ENCODE peak calls at places on chromosomes 6 and 20, in eight cellular contexts. U is ovary, J is SK-N-MC, D is heart right ventricle, V is dorsolateral prefrontal cortex, O is GM23248, X is uterus, P is astrocyte. N is an unnamed sample.

GRCh38 chr6:85078071-85078470 is 313.7 kb upstream of the TBX18 start:
- DNase-seq in V (no peak), D (no peak), O (peak), P (peak), J (no peak), U (no peak), X (no peak), N (peak)

GRCh38 chr6:27617700-27618689 is 145.1 kb upstream of the ZNF184 start:
- DNase-seq in D (no peak), U (no peak), V (no peak), J (no peak), O (peak), P (peak), X (no peak), N (peak)

GRCh38 chr6:136014454-136015421 is 163.2 kb downstream of the PDE7B start:
- DNase-seq in J (peak), V (no peak), P (peak), U (peak), O (peak), D (peak), X (no peak), N (peak)

GRCh38 chr20:51403465-51404220 is 138.9 kb downstream of the NFATC2 start:
- DNase-seq in O (no peak), P (no peak), X (no peak), J (no peak), D (no peak), V (no peak), U (no peak), N (no peak)

GRCh38 chr6:156262014-156262413 is 515.2 kb upstream of the ARID1B start:
- DNase-seq in X (no peak), O (no peak), P (no peak), V (no peak), D (no peak), U (no peak), J (no peak), N (no peak)

GRCh38 chr6:34242252-34243130 is 5.8 kb downstream of the HMGA1 start:
- DNase-seq in J (no peak), X (no peak), U (no peak), O (peak), P (no peak), V (no peak), D (no peak), N (no peak)

GRCh38 chr6:35044771-35045275 is 96.3 kb downstream of the TCP11 start:
- DNase-seq in X (peak), U (no peak), P (no peak), V (no peak), D (no peak), J (no peak), O (peak), N (no peak)

GRCh38 chr6:156863504-156863903 is 86.3 kb downstream of the ARID1B start:
- DNase-seq in U (no peak), V (no peak), J (no peak), X (no peak), D (no peak), O (no peak), P (no peak), N (no peak)

GRCh38 chr20:52231230-52231746 is 39.7 kb upstream of the ZFP64 start:
- DNase-seq in V (no peak), D (no peak), U (no peak), O (no peak), P (no peak), J (no peak), X (no peak), N (no peak)

GRCh38 chr6:36911946-36912555 is 26.3 kb downstream of the C6orf89 start:
- DNase-seq in X (no peak), D (no peak), J (no peak), P (no peak), O (no peak), V (no peak), U (no peak), N (no peak)

GRCh38 chr20:878511-879307 is 37.4 kb downstream of the ANGPT4 start:
- DNase-seq in J (peak), O (peak), X (no peak), D (peak), U (no peak), V (no peak), P (no peak), N (no peak)

GRCh38 chr6:27154696-27155095 is 92.8 kb upstream of the PRSS16 start:
- DNase-seq in X (no peak), J (no peak), D (no peak), V (no peak), U (no peak), O (no peak), P (no peak), N (no peak)

GRCh38 chr20:20286061-20286460 is 81.8 kb upstream of the INSM1 start:
- DNase-seq in V (no peak), X (no peak), O (no peak), P (no peak), J (no peak), D (no peak), U (no peak), N (no peak)

GRCh38 chr6:128425855-128426254 is 94.5 kb downstream of the PTPRK start:
- DNase-seq in J (no peak), D (no peak), U (no peak), P (no peak), X (no peak), V (no peak), O (no peak), N (no peak)

GRCh38 chr20:34951652-34952051 is 4.0 kb downstream of the GSS start:
- DNase-seq in X (no peak), D (peak), O (no peak), V (no peak), U (no peak), J (no peak), P (no peak), N (no peak)

GRCh38 chr6:170114956-170115855 is 175.7 kb downstream of the DLL1 start:
- DNase-seq in D (peak), U (no peak), J (no peak), V (no peak), X (no peak), O (no peak), P (no peak), N (no peak)

GRCh38 chr6:100088009-100088408 is 94.0 kb upstream of the MCHR2 start:
- DNase-seq in X (no peak), P (peak), D (no peak), J (no peak), O (peak), U (no peak), V (no peak), N (no peak)

GRCh38 chr6:109308018-109308492 is 74.2 kb downstream of the CD164 start:
- DNase-seq in U (no peak), O (peak), D (peak), V (no peak), J (no peak), X (no peak), P (peak), N (peak)

GRCh38 chr20:24956001-24956761 is 7.1 kb downstream of the CST7 start:
- DNase-seq in X (no peak), U (no peak), P (no peak), D (no peak), V (no peak), J (no peak), O (no peak), N (no peak)

GRCh38 chr6:163765326-163765725 is 350.8 kb downstream of the QKI start:
- DNase-seq in D (no peak), U (no peak), P (no peak), O (no peak), J (no peak), X (no peak), V (no peak), N (no peak)

GRCh38 chr20:1301031-1301529 is 27.9 kb downstream of the SDCBP2 start:
- DNase-seq in V (no peak), X (no peak), D (no peak), P (peak), U (no peak), O (peak), J (no peak), N (peak)

GRCh38 chr6:160069050-160069454 is 52.6 kb upstream of the SLC22A1 start:
- DNase-seq in D (no peak), O (no peak), U (no peak), J (no peak), V (no peak), X (no peak), P (no peak), N (no peak)

GRCh38 chr20:10924628-10925266 is 250.9 kb upstream of the JAG1 start:
- DNase-seq in J (no peak), D (no peak), O (peak), V (no peak), X (peak), P (peak), U (no peak), N (peak)

GRCh38 chr6:116872771-116873170 is 4.3 kb upstream of the RFX6 start:
- DNase-seq in U (no peak), P (no peak), J (no peak), O (no peak), V (no peak), X (no peak), D (no peak), N (no peak)

GRCh38 chr6:89237158-89237557 is 20.0 kb upstream of the GABRR1 start:
- DNase-seq in V (no peak), X (no peak), D (no peak), J (no peak), O (no peak), U (no peak), P (no peak), N (no peak)

GRCh38 chr6:15283986-15284361 is 38.1 kb downstream of the JARID2 start:
- DNase-seq in X (no peak), D (no peak), J (no peak), O (peak), U (no peak), V (no peak), P (peak), N (no peak)

GRCh38 chr6:23983691-23984090 is 142.3 kb upstream of the NRSN1 start:
- DNase-seq in J (no peak), X (no peak), V (no peak), O (no peak), U (no peak), D (no peak), P (no peak), N (no peak)
- H3K27ac ChIP-seq in J (no peak), X (no peak), V (no peak), O (no peak), U (no peak), D (no peak), P (no peak), N (no peak)

DNA sequence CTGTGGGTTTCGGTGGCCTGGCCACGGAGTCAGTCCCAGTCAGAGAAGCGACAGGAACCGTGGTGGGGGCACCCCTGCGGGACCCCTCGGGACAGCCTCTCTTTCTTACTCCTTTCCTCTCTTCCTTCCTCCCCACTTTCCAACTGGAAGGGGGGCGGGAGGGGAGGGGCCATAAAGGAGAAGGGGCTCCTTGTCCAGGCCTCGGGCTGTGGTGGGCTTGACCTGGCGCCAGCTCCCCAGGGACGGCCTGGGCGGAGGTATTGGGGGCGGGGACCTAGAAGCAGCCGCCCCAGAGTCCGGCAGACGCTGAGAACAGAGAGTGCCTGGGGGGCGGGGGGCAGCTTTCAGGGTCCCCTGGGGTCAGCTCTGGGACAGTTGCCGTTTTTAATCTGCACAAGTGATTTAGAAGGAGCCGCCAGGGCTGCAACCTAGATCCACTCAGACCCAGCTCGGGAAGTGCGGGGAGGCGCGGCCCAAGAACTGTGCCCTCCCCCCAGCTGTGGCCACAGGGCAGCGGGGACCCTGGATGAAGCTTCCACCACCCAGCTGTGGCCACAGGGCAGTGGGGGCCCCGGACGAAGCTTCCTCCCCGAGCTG is 6.4 kb upstream of the ABHD16B start:
- DNase-seq in O (peak), D (peak), V (no peak), P (no peak), J (no peak), U (peak), X (peak), N (no peak)
- H3K27ac ChIP-seq in O (no peak), D (peak), V (peak), P (no peak), J (no peak), U (peak), X (peak), N (no peak)

GRCh38 chr6:139985236-139985815 is 610.9 kb upstream of the CITED2 start:
- DNase-seq in V (no peak), P (no peak), X (no peak), D (no peak), U (no peak), O (no peak), J (no peak), N (no peak)

GRCh38 chr6:139982652-139983051 is 608.2 kb upstream of the CITED2 start:
- DNase-seq in O (peak), X (no peak), P (peak), J (peak), U (no peak), V (no peak), D (no peak), N (peak)

GRCh38 chr6:139981810-139982550 is 607.5 kb upstream of the CITED2 start:
- DNase-seq in V (no peak), P (peak), D (peak), O (peak), U (no peak), J (peak), X (no peak), N (peak)

GRCh38 chr6:139984317-139984716 is 609.9 kb upstream of the CITED2 start:
- DNase-seq in O (no peak), P (no peak), U (no peak), X (no peak), D (no peak), J (no peak), V (no peak), N (no peak)

GRCh38 chr6:139983555-139984276 is 609.3 kb upstream of the CITED2 start:
- DNase-seq in J (no peak), X (no peak), P (no peak), O (peak), D (no peak), V (no peak), U (no peak), N (peak)
- H3K27ac ChIP-seq in J (peak), X (peak), P (peak), O (peak), D (no peak), V (no peak), U (peak), N (peak)

GRCh38 chr20:40767530-40767924 is 78.5 kb upstream of the MAFB start:
- DNase-seq in X (no peak), J (no peak), O (no peak), U (no peak), V (no peak), P (no peak), D (no peak), N (no peak)

GRCh38 chr20:40766081-40766480 is 77.0 kb upstream of the MAFB start:
- DNase-seq in V (no peak), U (no peak), O (no peak), J (no peak), D (no peak), X (no peak), P (no peak), N (no peak)

GRCh38 chr20:40768105-40768504 is 79.1 kb upstream of the MAFB start:
- DNase-seq in D (no peak), P (no peak), O (no peak), V (no peak), U (no peak), J (no peak), X (no peak), N (no peak)

GRCh38 chr20:40769677-40770285 is 80.7 kb upstream of the MAFB start:
- DNase-seq in V (no peak), J (no peak), P (no peak), O (no peak), U (no peak), X (no peak), D (no peak), N (no peak)

GRCh38 chr20:40766790-40767529 is 77.9 kb upstream of the MAFB start:
- DNase-seq in V (no peak), U (no peak), J (no peak), D (no peak), O (no peak), P (no peak), X (no peak), N (no peak)
- H3K27ac ChIP-seq in V (no peak), U (no peak), J (no peak), D (no peak), O (no peak), P (no peak), X (no peak), N (no peak)

GRCh38 chr20:49906101-49906604 is 9.2 kb downstream of the SPATA2 start:
- DNase-seq in D (peak), U (no peak), V (no peak), O (no peak), P (no peak), J (no peak), X (no peak), N (no peak)

GRCh38 chr20:49908258-49908565 is 7.1 kb downstream of the SPATA2 start:
- DNase-seq in U (no peak), P (no peak), J (no peak), D (no peak), V (no peak), X (no peak), O (no peak), N (no peak)

GRCh38 chr20:49905415-49906091 is 9.8 kb downstream of the SPATA2 start:
- DNase-seq in U (no peak), D (no peak), X (no peak), P (no peak), V (no peak), J (no peak), O (no peak), N (no peak)

GRCh38 chr20:49907405-49908257 is 7.7 kb downstream of the SPATA2 start:
- DNase-seq in P (no peak), O (no peak), V (no peak), U (no peak), D (peak), J (no peak), X (no peak), N (no peak)

DNA sequence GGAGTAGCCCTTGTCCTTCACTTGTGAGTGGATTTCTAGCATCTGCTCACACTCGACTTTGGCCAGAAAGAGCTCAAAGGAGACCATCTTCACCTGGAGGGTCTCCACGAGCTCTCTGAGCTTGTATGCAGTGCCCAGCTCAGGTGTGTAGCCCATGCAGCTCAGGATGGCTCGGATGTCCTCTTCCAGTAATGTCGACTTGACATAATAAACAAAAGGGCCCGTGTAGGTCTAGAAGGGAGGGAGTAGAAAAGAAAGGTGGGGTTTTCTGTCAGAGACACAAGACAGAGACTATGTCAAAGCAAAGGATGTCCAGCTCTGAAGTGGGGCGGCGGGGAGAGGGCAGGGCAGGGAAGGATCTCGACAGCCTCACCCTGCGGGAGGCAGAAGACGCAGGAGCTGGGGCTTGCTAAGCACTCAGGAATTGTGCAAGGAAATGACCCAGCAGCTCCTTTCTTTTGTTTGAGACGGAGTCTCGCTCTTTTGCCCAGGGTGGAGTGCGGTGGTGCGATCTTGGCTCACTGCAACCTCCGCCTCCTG is 8.6 kb downstream of the SPATA2 start:
- DNase-seq in V (no peak), J (no peak), O (no peak), D (no peak), X (no peak), U (no peak), P (no peak), N (no peak)
- H3K27ac ChIP-seq in V (peak), J (no peak), O (no peak), D (peak), X (no peak), U (no peak), P (no peak), N (no peak)

GRCh38 chr6:129597023-129597713 is 112.8 kb downstream of the ARHGAP18 start:
- DNase-seq in P (no peak), X (no peak), V (no peak), J (no peak), D (no peak), O (no peak), U (no peak), N (no peak)
- H3K27ac ChIP-seq in P (no peak), X (no peak), V (no peak), J (no peak), D (no peak), O (no peak), U (no peak), N (no peak)

GRCh38 chr6:151917531-151918329 is 110.2 kb downstream of the ESR1 start:
- DNase-seq in X (peak), P (no peak), U (no peak), V (no peak), D (no peak), O (peak), J (no peak), N (no peak)
- H3K27ac ChIP-seq in X (peak), P (no peak), U (no peak), V (no peak), D (no peak), O (peak), J (no peak), N (peak)

GRCh38 chr6:147950623-147950987 is 392.0 kb upstream of the SASH1 start:
- DNase-seq in D (peak), V (no peak), U (no peak), X (peak), J (no peak), O (no peak), P (peak), N (peak)

GRCh38 chr6:147954938-147955337 is 387.7 kb upstream of the SASH1 start:
- DNase-seq in D (no peak), P (no peak), O (no peak), V (no peak), U (no peak), J (no peak), X (no peak), N (no peak)

GRCh38 chr6:147947521-147947920 is 395.1 kb upstream of the SASH1 start:
- DNase-seq in X (peak), J (no peak), P (peak), U (no peak), O (peak), V (no peak), D (no peak), N (no peak)

GRCh38 chr6:147944122-147944521 is 398.5 kb upstream of the SASH1 start:
- DNase-seq in U (no peak), J (no peak), P (no peak), O (no peak), D (no peak), V (no peak), X (no peak), N (no peak)

GRCh38 chr6:147949981-147950622 is 392.5 kb upstream of the SASH1 start:
- DNase-seq in V (no peak), X (no peak), J (no peak), O (no peak), D (no peak), P (peak), U (no peak), N (peak)
- H3K27ac ChIP-seq in V (no peak), X (no peak), J (no peak), O (no peak), D (no peak), P (no peak), U (no peak), N (peak)

DNA sequence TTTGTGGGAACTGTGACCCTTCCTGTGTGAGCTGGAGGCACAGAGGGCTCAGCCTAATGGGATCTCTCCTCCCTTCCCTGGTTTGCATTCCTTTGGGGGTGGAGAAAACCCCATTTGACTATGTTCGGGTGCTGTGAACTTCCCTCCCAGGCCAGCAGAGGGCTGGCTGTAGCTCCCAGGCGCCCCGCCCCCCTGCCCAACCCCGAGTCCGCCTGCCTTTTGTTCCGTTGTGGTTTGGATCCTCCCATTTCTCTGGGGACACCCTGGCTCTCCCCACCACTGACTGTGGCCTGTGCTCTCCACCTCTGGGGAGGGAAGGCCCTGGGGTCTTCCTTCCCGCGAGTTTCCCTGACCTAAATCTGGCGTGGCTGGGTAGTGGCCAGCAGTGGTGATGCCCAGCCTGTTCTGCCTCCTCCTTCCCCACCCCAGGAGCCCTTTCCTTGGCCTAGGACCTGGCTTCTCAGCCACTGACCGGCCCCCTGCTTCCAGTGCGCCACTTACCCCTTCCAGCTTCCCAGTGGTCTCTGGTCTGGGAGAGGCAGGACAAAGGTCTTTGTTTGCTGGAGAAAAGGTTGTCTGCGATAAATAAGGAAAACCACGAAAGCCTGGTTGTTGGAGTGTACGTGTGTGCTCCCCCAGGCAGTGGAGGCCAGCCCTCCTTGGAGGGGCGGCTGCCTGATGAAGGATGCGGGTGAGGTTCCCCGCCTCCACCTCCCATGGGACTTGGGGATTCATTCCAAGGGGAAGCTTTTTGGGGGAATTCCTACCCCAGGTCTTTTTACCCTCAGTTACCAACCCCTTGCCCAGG is 5.0 kb downstream of the VEGFA start:
- DNase-seq in P (peak), U (peak), V (peak), X (peak), O (peak), J (no peak), D (peak), N (peak)
- H3K27ac ChIP-seq in P (no peak), U (peak), V (peak), X (peak), O (peak), J (peak), D (peak), N (no peak)

N was measured in brain microvascular endothelial cell.